ENCODE peak calls at places on chromosomes 3 and 15, in ten cellular contexts. I, S, E, W, T, K, P, D, Q and Z are unnamed samples.
A peak's percentile ranks its signal among the peaks of the same experiment; 100 is the strongest.

GRCh38 chr3:66473637-66474036 is 27.2 kb downstream of the LRIG1 start:
- DNase-seq in D (no peak), Q (no peak), K (no peak), S (peak; percentile 67), E (peak; percentile 44), I (no peak), W (no peak), T (no peak), P (peak; percentile 46), Z (no peak)

GRCh38 chr3:16668776-16669545 is 63.7 kb upstream of the DAZL start:
- DNase-seq in T (no peak), I (no peak), W (no peak), Q (no peak), K (no peak), D (no peak), S (no peak), P (no peak), E (no peak), Z (no peak)

GRCh38 chr15:62828364-62828763 is 214.2 kb upstream of the TPM1 start:
- DNase-seq in Q (no peak), K (no peak), E (no peak), P (no peak), I (no peak), W (no peak), S (no peak), T (no peak), D (no peak), Z (no peak)

GRCh38 chr3:197908957-197909701 is 40.9 kb upstream of the RPL35A start:
- DNase-seq in E (no peak), P (no peak), I (no peak), K (no peak), T (no peak), W (no peak), Q (no peak), D (no peak), S (no peak), Z (no peak)

GRCh38 chr3:160038862-160039562 is 50.4 kb downstream of the IL12A start:
- DNase-seq in P (peak; percentile 5), K (no peak), T (no peak), I (no peak), D (peak; percentile 82), Q (peak; percentile 8), W (no peak), E (peak; percentile 15), S (no peak), Z (no peak)

GRCh38 chr3:149514471-149514870 is 40.0 kb downstream of the TM4SF4 start:
- DNase-seq in I (no peak), S (no peak), P (no peak), T (no peak), E (no peak), W (no peak), D (no peak), Q (no peak), K (no peak), Z (no peak)

GRCh38 chr3:1131156-1131555 is 38.3 kb downstream of the CNTN6 start:
- DNase-seq in E (no peak), T (no peak), P (no peak), S (no peak), W (no peak), I (no peak), Q (peak; percentile 27), K (no peak), D (no peak), Z (no peak)

GRCh38 chr15:29668120-29668602 is 154.1 kb downstream of the TJP1 start:
- DNase-seq in K (no peak), P (peak; percentile 73), E (peak; percentile 92), Q (peak; percentile 64), D (peak; percentile 81), W (peak; percentile 31), T (peak; percentile 62), I (no peak), S (peak; percentile 90), Z (no peak)

DNA sequence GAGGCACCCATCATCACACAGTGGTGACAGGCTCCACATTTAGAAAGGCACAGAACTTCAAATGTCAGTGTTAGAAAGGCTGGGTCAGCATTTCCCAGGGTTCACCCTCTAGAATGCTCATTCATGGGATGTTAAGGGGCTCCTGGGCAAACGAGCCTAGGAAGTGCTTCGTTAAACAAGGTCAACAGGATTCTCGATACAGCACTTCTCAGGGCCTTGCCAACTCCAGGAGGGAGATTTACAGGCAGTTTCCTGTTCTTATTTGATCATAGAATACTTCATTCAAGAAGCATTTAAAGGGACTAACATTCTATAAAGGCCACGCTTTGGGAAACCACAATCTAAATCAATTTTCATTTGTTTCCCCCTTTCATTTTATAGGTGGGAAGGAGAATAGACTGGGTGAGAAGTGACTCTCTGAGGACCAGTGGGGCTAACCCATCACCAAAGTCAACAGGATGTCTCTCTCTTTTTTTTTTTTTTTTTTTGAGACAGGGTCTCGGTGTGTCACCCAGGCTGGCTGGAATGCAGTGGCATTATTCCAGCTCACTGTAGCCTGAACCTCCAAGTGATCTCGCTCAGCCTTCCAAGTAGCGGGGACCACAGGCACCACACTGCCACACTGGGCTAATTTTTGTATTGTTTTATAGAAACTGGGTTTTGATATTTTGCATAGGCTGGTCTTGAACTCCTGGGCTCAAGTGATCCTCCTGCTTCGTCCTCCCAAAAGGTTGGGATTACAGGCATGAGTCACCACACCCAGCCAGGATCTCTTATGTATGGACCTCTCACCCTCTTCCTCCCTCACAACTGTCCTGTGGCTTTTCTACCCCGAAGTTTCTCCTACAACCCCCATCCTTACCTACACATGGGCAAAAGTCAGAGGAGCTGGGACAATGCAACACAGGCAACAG is 14.1 kb downstream of the IGDCC4 start:
- DNase-seq in E (no peak), D (no peak), K (no peak), I (no peak), S (no peak), T (no peak), W (no peak), Q (no peak), P (no peak), Z (no peak)
- H3K4me3 ChIP-seq in E (no peak overlapping the region), D (no peak overlapping the region), K (no peak overlapping the region), I (no peak overlapping the region), S (no peak overlapping the region), T (no peak overlapping the region), W (no peak overlapping the region), Q (no peak overlapping the region), P (no peak overlapping the region), Z (no peak overlapping the region)

GRCh38 chr15:90006217-90007088 is 5.3 kb downstream of the ZNF710 start:
- DNase-seq in W (no peak), T (no peak), I (peak; percentile 58), K (no peak), D (no peak), E (no peak), P (no peak), Q (no peak), S (no peak), Z (no peak)

GRCh38 chr15:90003736-90004135 is 2.6 kb downstream of the ZNF710 start:
- DNase-seq in D (no peak), Q (no peak), E (no peak), P (no peak), K (no peak), T (no peak), W (no peak), S (no peak), I (peak; percentile 81), Z (no peak)

GRCh38 chr15:90002428-90002844 is 1.3 kb downstream of the ZNF710 start:
- DNase-seq in S (peak; percentile 57), K (no peak), I (peak; percentile 88), T (no peak), Q (no peak), D (peak; percentile 78), W (peak; percentile 46), P (peak; percentile 56), E (peak; percentile 47), Z (no peak)

GRCh38 chr15:90004252-90004651 is 3.1 kb downstream of the ZNF710 start:
- DNase-seq in E (peak; percentile 46), T (no peak), Q (no peak), W (peak; percentile 33), S (peak; percentile 57), I (peak; percentile 84), D (no peak), K (no peak), P (peak; percentile 50), Z (no peak)

GRCh38 chr15:90004671-90005070 is 3.5 kb downstream of the ZNF710 start:
- DNase-seq in P (peak; percentile 97), T (no peak), K (no peak), W (peak; percentile 56), S (peak; percentile 95), D (no peak), I (peak; percentile 87), Q (no peak), E (peak; percentile 91), Z (peak; percentile 38)
- H3K4me3 ChIP-seq in P (peak overlapping the region; percentile 18), T (no peak overlapping the region), K (no peak overlapping the region), W (no peak overlapping the region), S (peak overlapping the region; percentile 9), D (peak overlapping the region; percentile 76), I (no peak overlapping the region), Q (no peak overlapping the region), E (peak overlapping the region; percentile 10), Z (no peak overlapping the region)

GRCh38 chr15:52481915-52482314 is 46.8 kb downstream of the MYO5A start:
- DNase-seq in I (no peak), D (no peak), E (peak; percentile 73), W (no peak), Q (no peak), S (peak; percentile 63), T (peak; percentile 21), P (peak; percentile 67), K (peak; percentile 48), Z (peak; percentile 16)

GRCh38 chr15:52485290-52485689 is 43.4 kb downstream of the MYO5A start:
- DNase-seq in D (no peak), T (peak; percentile 19), P (no peak), I (no peak), E (no peak), W (no peak), S (no peak), Q (no peak), K (no peak), Z (no peak)

GRCh38 chr15:52483712-52484111 is 45.0 kb downstream of the MYO5A start:
- DNase-seq in P (peak; percentile 76), S (peak; percentile 44), E (peak; percentile 67), Q (no peak), K (no peak), D (no peak), W (no peak), I (no peak), T (peak; percentile 39), Z (no peak)

GRCh38 chr15:52486003-52486996 is 42.4 kb downstream of the MYO5A start:
- DNase-seq in W (no peak), E (peak; percentile 11), S (no peak), T (peak; percentile 24), P (no peak), K (no peak), D (no peak), I (no peak), Q (peak; percentile 2), Z (no peak)

DNA sequence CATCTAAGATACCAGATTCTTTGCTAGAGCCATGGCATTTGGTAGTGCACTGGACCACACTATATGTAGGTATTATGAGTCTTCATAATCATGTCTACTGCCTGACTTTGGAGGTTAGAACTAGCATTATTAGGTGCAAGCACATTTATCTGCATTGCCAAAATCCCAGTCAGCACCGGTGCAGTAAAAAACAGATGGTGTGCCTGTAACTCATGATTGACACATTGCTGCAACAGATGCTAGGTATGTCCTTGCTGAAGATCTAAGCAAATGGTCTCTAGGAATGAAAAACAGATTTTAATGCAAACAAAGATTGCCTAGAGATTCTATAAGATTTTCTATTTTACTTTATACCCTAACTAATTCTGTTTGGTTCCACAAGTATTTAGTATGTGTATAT is 47.7 kb downstream of the MYO5A start:
- DNase-seq in D (no peak), I (no peak), E (no peak), S (no peak), K (no peak), Q (no peak), W (no peak), P (no peak), T (no peak), Z (no peak)
- H3K4me3 ChIP-seq in D (no peak overlapping the region), I (no peak overlapping the region), E (no peak overlapping the region), S (no peak overlapping the region), K (no peak overlapping the region), Q (no peak overlapping the region), W (no peak overlapping the region), P (no peak overlapping the region), T (no peak overlapping the region), Z (no peak overlapping the region)

GRCh38 chr15:76169013-76169412 is 109.2 kb downstream of the TMEM266 start:
- DNase-seq in P (peak; percentile 38), I (no peak), T (no peak), K (no peak), W (no peak), S (no peak), E (no peak), D (no peak), Q (no peak), Z (no peak)
- H3K4me3 ChIP-seq in P (no peak overlapping the region), I (no peak overlapping the region), T (no peak overlapping the region), K (no peak overlapping the region), W (no peak overlapping the region), S (no peak overlapping the region), E (no peak overlapping the region), D (no peak overlapping the region), Q (no peak overlapping the region), Z (no peak overlapping the region)